ENCODE peak calls at places on chromosomes 16 and 17, in seven cellular contexts. W is NAMALWA; R is OCI-M1; O is heart right ventricle; U is nephron progenitor cell; E is stimulated activated CD4-positive, alpha-beta T cell treated with anti-CD3 and anti-CD28 coated beads, Interleukin-15, amount 100 ng/mL, for 1 hour; J is retina. S is an unnamed sample.

GRCh38 chr17:77426676-77427386 is 286.1 kb downstream of the SEC14L1 start:
- DNase-seq in O (no peak), E (no peak), W (no peak), U (no peak), J (no peak), R (peak), S (no peak)

GRCh38 chr17:61387011-61387410 is 12.6 kb upstream of the TBX2 start:
- DNase-seq in J (no peak), O (no peak), W (no peak), U (no peak), E (no peak), R (no peak), S (no peak)

GRCh38 chr16:71927383-71927782 is 32.1 kb downstream of the IST1 start:
- DNase-seq in E (no peak), W (no peak), U (no peak), J (no peak), O (peak), R (no peak), S (no peak)

GRCh38 chr17:35094902-35095301 is 24.8 kb downstream of the RAD51D start:
- DNase-seq in W (no peak), O (no peak), E (no peak), J (no peak), U (no peak), R (no peak), S (no peak)

GRCh38 chr17:39745335-39746144 is 7.8 kb downstream of the GRB7 start:
- DNase-seq in R (no peak), E (no peak), U (no peak), O (no peak), J (no peak), W (no peak), S (no peak)

GRCh38 chr16:1310832-1311200 is 1.4 kb downstream of the UBE2I start:
- DNase-seq in O (no peak), W (peak), J (no peak), E (no peak), U (peak), R (no peak), S (no peak)

GRCh38 chr17:77720946-77721822 is 237.3 kb upstream of the TNRC6C start:
- DNase-seq in R (no peak), O (no peak), E (no peak), J (no peak), W (no peak), U (no peak), S (no peak)

GRCh38 chr16:51148674-51149228 is 2.3 kb downstream of the SALL1 start:
- DNase-seq in W (no peak), O (no peak), R (no peak), U (no peak), E (no peak), J (no peak), S (no peak)

GRCh38 chr16:58501242-58502131 is 1.5 kb downstream of the NDRG4 start:
- DNase-seq in J (peak), R (no peak), U (peak), E (peak), W (peak), O (no peak), S (peak)

GRCh38 chr17:31745964-31746650 is 112.9 kb downstream of the COPRS start:
- DNase-seq in E (no peak), U (no peak), R (no peak), O (no peak), J (peak), W (no peak), S (no peak)